ENCODE peak calls at places on chromosome 6, in six cellular contexts. W is IMR-90, S is neuronal stem cell, I is H1, O is trophoblast cell, T is H9. D is an unnamed sample.

GRCh38 chr6:75188221-75188620 is 17.6 kb downstream of the COL12A1 start:
- DNase-seq in O (no peak), W (no peak), I (no peak), T (no peak), S (no peak), D (no peak)

GRCh38 chr6:132900849-132901248 is 86.5 kb downstream of the RPS12 start:
- DNase-seq in O (no peak), W (no peak), I (no peak), S (no peak), T (no peak), D (no peak)

GRCh38 chr6:47633141-47633540 is 65.2 kb upstream of the ADGRF4 start:
- DNase-seq in I (no peak), T (no peak), O (no peak), S (no peak), W (no peak), D (peak)

GRCh38 chr6:42441059-42441471 is 10.7 kb downstream of the TRERF1 start:
- DNase-seq in O (no peak), T (no peak), S (no peak), W (peak), I (peak), D (peak)

GRCh38 chr6:133092771-133093170 is 148.4 kb upstream of the EYA4 start:
- DNase-seq in S (no peak), I (no peak), W (no peak), T (no peak), O (no peak), D (no peak)

GRCh38 chr6:4687989-4688947 is 87.9 kb upstream of the CDYL start:
- DNase-seq in I (no peak), O (peak), W (peak), S (no peak), T (no peak), D (peak)

GRCh38 chr6:153096031-153096430 is 35.1 kb downstream of the RGS17 start:
- DNase-seq in T (no peak), S (no peak), I (no peak), O (no peak), W (no peak), D (peak)

GRCh38 chr6:163170294-163170883 is 244.1 kb upstream of the QKI start:
- DNase-seq in I (peak), T (peak), S (no peak), O (peak), W (no peak), D (peak)

GRCh38 chr6:26233608-26234420 is 131.2 kb upstream of the BTN3A2 start:
- DNase-seq in O (peak), S (no peak), T (peak), I (no peak), W (peak), D (peak)

GRCh38 chr6:116695398-116695797 is 14.4 kb downstream of the KPNA5 start:
- DNase-seq in I (no peak), T (no peak), O (no peak), W (no peak), S (no peak), D (peak)

DNA sequence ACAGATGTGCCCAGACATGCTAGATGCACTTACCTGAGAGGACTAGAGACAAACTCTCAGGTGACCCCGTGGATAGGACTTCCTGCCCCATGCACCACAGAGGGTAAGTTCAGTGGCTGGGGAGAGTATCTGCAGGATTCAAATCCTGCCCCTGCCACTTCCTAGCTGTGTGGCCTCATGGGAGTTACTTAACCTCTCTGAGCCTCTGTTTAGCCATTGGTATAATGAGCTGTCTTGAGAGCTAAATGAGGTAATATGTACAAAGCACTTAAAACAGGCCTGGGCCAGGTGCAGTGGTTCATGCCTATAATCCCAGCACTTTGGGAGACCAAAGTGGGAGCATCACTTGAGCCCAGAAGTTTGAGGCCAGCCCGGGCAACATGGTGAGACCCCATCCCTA is 59.3 kb downstream of the GRM4 start:
- DNase-seq in T (no peak), S (no peak), W (no peak), I (no peak), O (no peak), D (no peak)
- H2AFZ ChIP-seq in T (no peak), S (no peak), W (no peak), I (no peak), O (no peak), D (no peak)

GRCh38 chr6:71288228-71289038 is at the start of gene OGFRL1:
- DNase-seq in W (peak), S (peak), T (peak), O (peak), I (peak), D (peak)
- H3K18ac ChIP-seq in W (peak), S (peak), T (peak), O (peak), I (peak), D (peak)

GRCh38 chr6:44582930-44583329 is 195.4 kb downstream of the CDC5L start:
- DNase-seq in I (no peak), T (no peak), S (no peak), O (no peak), W (no peak), D (no peak)
- H4K91ac ChIP-seq in I (no peak), T (no peak), S (no peak), O (no peak), W (no peak), D (no peak)

GRCh38 chr6:11177271-11177670 is 55.2 kb downstream of the NEDD9 start:
- DNase-seq in S (no peak), I (no peak), O (no peak), T (no peak), W (no peak), D (no peak)

GRCh38 chr6:11174245-11174616 is 58.2 kb downstream of the NEDD9 start:
- DNase-seq in W (no peak), O (no peak), S (no peak), T (no peak), I (no peak), D (no peak)

GRCh38 chr6:11168091-11168635 is 56.6 kb upstream of the ERVFRD-1 start:
- DNase-seq in O (no peak), I (no peak), S (no peak), W (no peak), T (no peak), D (no peak)

GRCh38 chr6:11171952-11172351 is 60.4 kb upstream of the ERVFRD-1 start:
- DNase-seq in T (no peak), S (no peak), O (no peak), I (no peak), W (no peak), D (no peak)

DNA sequence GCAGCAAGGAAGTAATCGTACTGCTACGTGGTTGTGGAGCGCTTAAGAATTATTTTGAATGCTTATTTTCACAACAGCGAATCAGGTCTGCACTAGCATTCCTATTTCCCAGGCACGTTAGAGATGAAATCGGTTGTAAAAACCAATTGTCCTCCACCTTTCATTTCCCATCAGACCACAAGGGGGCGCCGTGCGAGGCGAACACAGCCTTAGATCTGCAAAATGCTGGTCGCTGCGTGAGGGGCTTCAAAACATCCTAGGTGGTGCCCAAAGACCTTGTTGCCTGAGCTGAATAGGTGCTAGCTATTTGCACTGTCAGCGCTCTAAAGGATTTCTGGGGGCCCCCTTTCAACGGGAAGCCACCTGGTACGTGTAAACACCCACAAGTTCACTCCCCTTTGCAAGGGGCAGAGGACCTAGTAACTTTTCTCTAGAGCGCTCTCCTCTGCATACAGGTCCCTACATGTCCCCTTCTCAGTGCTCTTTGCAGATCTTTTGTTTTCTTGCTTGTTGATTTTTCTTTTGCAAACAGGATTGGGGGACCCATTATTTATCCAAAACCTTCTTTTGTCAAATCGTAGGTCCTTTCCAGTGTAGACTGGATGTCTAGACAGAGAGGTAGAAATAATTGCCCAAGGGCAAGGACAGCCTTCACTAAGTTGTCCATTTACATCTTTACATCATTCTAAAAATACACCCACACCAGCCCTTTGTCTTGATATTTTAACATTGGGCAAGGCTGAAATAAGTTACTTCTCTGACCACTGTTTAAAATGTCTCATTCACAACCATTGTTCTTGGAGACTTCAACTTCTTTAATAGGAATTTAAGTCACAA is 59.7 kb downstream of the NEDD9 start:
- DNase-seq in I (peak), O (peak), W (peak), T (peak), S (peak), D (peak)
- H2AFZ ChIP-seq in I (peak), O (peak), W (peak), T (peak), S (peak), D (no peak)

GRCh38 chr6:106710580-106710979 is 81.2 kb downstream of the QRSL1 start:
- DNase-seq in S (no peak), T (no peak), O (no peak), I (no peak), W (no peak), D (no peak)
- H3K18ac ChIP-seq in S (no peak), T (no peak), O (no peak), I (no peak), W (no peak), D (no peak)

DNA sequence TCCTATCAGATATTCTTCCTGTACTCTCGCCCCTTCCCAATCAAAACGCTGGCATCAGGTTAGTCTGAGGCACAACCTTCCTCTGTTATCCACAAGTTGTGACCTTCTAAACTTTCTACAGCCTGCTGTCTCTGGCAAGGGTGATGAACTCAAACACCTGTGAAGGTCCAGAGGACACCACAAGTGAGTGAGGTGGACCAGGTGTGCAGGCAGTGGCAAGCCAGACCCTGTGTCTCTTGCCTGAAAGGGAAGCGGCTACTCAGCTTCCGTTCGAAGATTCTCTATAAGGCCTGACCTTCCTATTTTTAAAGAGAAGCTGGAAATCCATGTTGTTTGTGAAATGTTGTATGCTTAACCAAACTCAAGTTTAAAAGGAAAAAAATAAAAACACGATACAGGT is 36.8 kb downstream of the GCM1 start:
- DNase-seq in I (no peak), S (no peak), W (no peak), T (no peak), O (no peak), D (no peak)
- H4K91ac ChIP-seq in I (no peak), S (no peak), W (no peak), T (no peak), O (peak), D (no peak)

GRCh38 chr6:147278891-147279290 is 74.7 kb downstream of the STXBP5 start:
- DNase-seq in I (no peak), W (no peak), T (no peak), S (no peak), O (no peak), D (no peak)
- H2AFZ ChIP-seq in I (no peak), W (no peak), T (no peak), S (no peak), O (no peak), D (no peak)